ENCODE peak calls at places on chromosomes 7 and 10, in ten cellular contexts. One of them, this sample, is unnamed.

GRCh38 chr10:126921974-126922525 is 16.8 kb downstream of the DOCK1 start:
- DNase-seq in cardiac muscle cell: peak; percentile 76
- DNase-seq in spleen: no peak
- DNase-seq in tibial nerve: no peak
- DNase-seq in PC-9: no peak
- DNase-seq in psoas muscle: no peak
- DNase-seq in colonic mucosa: no peak
- DNase-seq in A549: peak; percentile 23
- DNase-seq in PC-3: no peak
- DNase-seq in mammary epithelial cell: peak; percentile 23
- DNase-seq in this sample: no peak

GRCh38 chr10:9922123-9922685 is 1095.5 kb upstream of the CELF2 start:
- DNase-seq in cardiac muscle cell: no peak
- DNase-seq in spleen: no peak
- DNase-seq in tibial nerve: no peak
- DNase-seq in PC-9: no peak
- DNase-seq in psoas muscle: no peak
- DNase-seq in colonic mucosa: no peak
- DNase-seq in A549: no peak
- DNase-seq in PC-3: no peak
- DNase-seq in mammary epithelial cell: no peak
- DNase-seq in this sample: no peak

GRCh38 chr10:35637456-35637855 is 4.6 kb downstream of the FZD8 start:
- DNase-seq in cardiac muscle cell: peak; percentile 6
- DNase-seq in spleen: no peak
- DNase-seq in tibial nerve: no peak
- DNase-seq in PC-9: no peak
- DNase-seq in psoas muscle: no peak
- DNase-seq in colonic mucosa: no peak
- DNase-seq in A549: no peak
- DNase-seq in PC-3: peak; percentile 54
- DNase-seq in mammary epithelial cell: no peak
- DNase-seq in this sample: no peak

GRCh38 chr7:134186022-134186421 is 58.9 kb downstream of the LRGUK start:
- DNase-seq in cardiac muscle cell: no peak
- DNase-seq in spleen: no peak
- DNase-seq in tibial nerve: no peak
- DNase-seq in PC-9: no peak
- DNase-seq in psoas muscle: no peak
- DNase-seq in colonic mucosa: no peak
- DNase-seq in A549: no peak
- DNase-seq in PC-3: no peak
- DNase-seq in mammary epithelial cell: peak; percentile 16
- DNase-seq in this sample: no peak

GRCh38 chr7:123633553-123633952 is 22.1 kb upstream of the LMOD2 start:
- DNase-seq in cardiac muscle cell: peak; percentile 87
- DNase-seq in spleen: no peak
- DNase-seq in tibial nerve: no peak
- DNase-seq in PC-9: peak; percentile 33
- DNase-seq in psoas muscle: no peak
- DNase-seq in colonic mucosa: no peak
- DNase-seq in A549: no peak
- DNase-seq in PC-3: peak; percentile 80
- DNase-seq in mammary epithelial cell: peak; percentile 79
- DNase-seq in this sample: no peak

GRCh38 chr7:33886100-33886623 is 19.2 kb upstream of the BMPER start:
- DNase-seq in cardiac muscle cell: no peak
- DNase-seq in spleen: no peak
- DNase-seq in tibial nerve: no peak
- DNase-seq in PC-9: no peak
- DNase-seq in psoas muscle: no peak
- DNase-seq in colonic mucosa: no peak
- DNase-seq in A549: peak; percentile 51
- DNase-seq in PC-3: peak; percentile 34
- DNase-seq in mammary epithelial cell: no peak
- DNase-seq in this sample: no peak

GRCh38 chr10:80411681-80412230 is 3.4 kb downstream of the PRXL2A start:
- DNase-seq in cardiac muscle cell: no peak
- DNase-seq in spleen: no peak
- DNase-seq in tibial nerve: no peak
- DNase-seq in PC-9: no peak
- DNase-seq in psoas muscle: no peak
- DNase-seq in colonic mucosa: no peak
- DNase-seq in A549: no peak
- DNase-seq in PC-3: no peak
- DNase-seq in mammary epithelial cell: peak; percentile 49
- DNase-seq in this sample: no peak

GRCh38 chr7:55005241-55005836 is 13.5 kb upstream of the EGFR start:
- DNase-seq in cardiac muscle cell: no peak
- DNase-seq in spleen: no peak
- DNase-seq in tibial nerve: no peak
- DNase-seq in PC-9: no peak
- DNase-seq in psoas muscle: peak; percentile 58
- DNase-seq in colonic mucosa: no peak
- DNase-seq in A549: no peak
- DNase-seq in PC-3: no peak
- DNase-seq in mammary epithelial cell: no peak
- DNase-seq in this sample: no peak

GRCh38 chr7:16989883-16990413 is 108.2 kb upstream of the AGR3 start:
- DNase-seq in cardiac muscle cell: peak; percentile 96
- DNase-seq in spleen: no peak
- DNase-seq in tibial nerve: peak; percentile 81
- DNase-seq in PC-9: peak; percentile 92
- DNase-seq in psoas muscle: peak; percentile 57
- DNase-seq in colonic mucosa: peak; percentile 90
- DNase-seq in A549: peak; percentile 96
- DNase-seq in PC-3: peak; percentile 98
- DNase-seq in mammary epithelial cell: peak; percentile 94
- DNase-seq in this sample: peak; percentile 83

GRCh38 chr10:110411047-110411410 is 86.7 kb upstream of the DUSP5 start:
- DNase-seq in cardiac muscle cell: peak; percentile 76
- DNase-seq in spleen: no peak
- DNase-seq in tibial nerve: no peak
- DNase-seq in PC-9: peak; percentile 86
- DNase-seq in psoas muscle: no peak
- DNase-seq in colonic mucosa: no peak
- DNase-seq in A549: peak; percentile 67
- DNase-seq in PC-3: peak; percentile 72
- DNase-seq in mammary epithelial cell: no peak
- DNase-seq in this sample: no peak

GRCh38 chr7:114658188-114658587 is 243.6 kb downstream of the FOXP2 start:
- DNase-seq in cardiac muscle cell: no peak
- DNase-seq in spleen: no peak
- DNase-seq in tibial nerve: no peak
- DNase-seq in PC-9: no peak
- DNase-seq in psoas muscle: no peak
- DNase-seq in colonic mucosa: no peak
- DNase-seq in A549: no peak
- DNase-seq in PC-3: no peak
- DNase-seq in mammary epithelial cell: no peak
- DNase-seq in this sample: no peak

GRCh38 chr10:49736564-49737113 is 25.5 kb downstream of the OGDHL start:
- DNase-seq in cardiac muscle cell: no peak
- DNase-seq in spleen: no peak
- DNase-seq in tibial nerve: no peak
- DNase-seq in PC-9: no peak
- DNase-seq in psoas muscle: no peak
- DNase-seq in colonic mucosa: peak; percentile 9
- DNase-seq in A549: no peak
- DNase-seq in PC-3: no peak
- DNase-seq in mammary epithelial cell: no peak
- DNase-seq in this sample: peak; percentile 38

GRCh38 chr10:133475821-133476640 is 22.3 kb downstream of the SCART1 start:
- DNase-seq in cardiac muscle cell: no peak
- DNase-seq in spleen: no peak
- DNase-seq in tibial nerve: no peak
- DNase-seq in PC-9: no peak
- DNase-seq in psoas muscle: no peak
- DNase-seq in colonic mucosa: no peak
- DNase-seq in A549: no peak
- DNase-seq in PC-3: peak; percentile 37
- DNase-seq in mammary epithelial cell: peak; percentile 18
- DNase-seq in this sample: no peak

GRCh38 chr10:133471300-133472109 is 17.8 kb downstream of the SCART1 start:
- DNase-seq in cardiac muscle cell: no peak
- DNase-seq in spleen: no peak
- DNase-seq in tibial nerve: no peak
- DNase-seq in PC-9: no peak
- DNase-seq in psoas muscle: no peak
- DNase-seq in colonic mucosa: no peak
- DNase-seq in A549: no peak
- DNase-seq in PC-3: no peak
- DNase-seq in mammary epithelial cell: no peak
- DNase-seq in this sample: no peak

GRCh38 chr10:133474833-133475734 is 21.3 kb downstream of the SCART1 start:
- DNase-seq in cardiac muscle cell: no peak
- DNase-seq in spleen: no peak
- DNase-seq in tibial nerve: no peak
- DNase-seq in PC-9: no peak
- DNase-seq in psoas muscle: no peak
- DNase-seq in colonic mucosa: no peak
- DNase-seq in A549: no peak
- DNase-seq in PC-3: no peak
- DNase-seq in mammary epithelial cell: no peak
- DNase-seq in this sample: peak; percentile 40

GRCh38 chr10:133473270-133473669 is 19.5 kb downstream of the SCART1 start:
- DNase-seq in cardiac muscle cell: no peak
- DNase-seq in spleen: no peak
- DNase-seq in tibial nerve: no peak
- DNase-seq in PC-9: no peak
- DNase-seq in psoas muscle: no peak
- DNase-seq in colonic mucosa: no peak
- DNase-seq in A549: no peak
- DNase-seq in PC-3: no peak
- DNase-seq in mammary epithelial cell: no peak
- DNase-seq in this sample: no peak

GRCh38 chr10:133474027-133474426 is 20.3 kb downstream of the SCART1 start:
- DNase-seq in cardiac muscle cell: no peak
- DNase-seq in spleen: no peak
- DNase-seq in tibial nerve: no peak
- DNase-seq in PC-9: no peak
- DNase-seq in psoas muscle: no peak
- DNase-seq in colonic mucosa: no peak
- DNase-seq in A549: no peak
- DNase-seq in PC-3: no peak
- DNase-seq in mammary epithelial cell: no peak
- DNase-seq in this sample: no peak
- H3K9me3 ChIP-seq in cardiac muscle cell: no peaks in the 10 kb centered on the region
- H3K9me3 ChIP-seq in spleen: no peaks in the 10 kb centered on the region
- H3K9me3 ChIP-seq in tibial nerve: no peaks in the 10 kb centered on the region
- H3K9me3 ChIP-seq in PC-9: no peaks in the 10 kb centered on the region
- H3K9me3 ChIP-seq in psoas muscle: no peaks in the 10 kb centered on the region
- H3K9me3 ChIP-seq in colonic mucosa: peaks cover 5% of the 10 kb centered on the region
- H3K9me3 ChIP-seq in A549: no peaks in the 10 kb centered on the region
- H3K9me3 ChIP-seq in PC-3: no peaks in the 10 kb centered on the region
- H3K9me3 ChIP-seq in mammary epithelial cell: no peaks in the 10 kb centered on the region
- H3K9me3 ChIP-seq in this sample: no peaks in the 10 kb centered on the region

DNA sequence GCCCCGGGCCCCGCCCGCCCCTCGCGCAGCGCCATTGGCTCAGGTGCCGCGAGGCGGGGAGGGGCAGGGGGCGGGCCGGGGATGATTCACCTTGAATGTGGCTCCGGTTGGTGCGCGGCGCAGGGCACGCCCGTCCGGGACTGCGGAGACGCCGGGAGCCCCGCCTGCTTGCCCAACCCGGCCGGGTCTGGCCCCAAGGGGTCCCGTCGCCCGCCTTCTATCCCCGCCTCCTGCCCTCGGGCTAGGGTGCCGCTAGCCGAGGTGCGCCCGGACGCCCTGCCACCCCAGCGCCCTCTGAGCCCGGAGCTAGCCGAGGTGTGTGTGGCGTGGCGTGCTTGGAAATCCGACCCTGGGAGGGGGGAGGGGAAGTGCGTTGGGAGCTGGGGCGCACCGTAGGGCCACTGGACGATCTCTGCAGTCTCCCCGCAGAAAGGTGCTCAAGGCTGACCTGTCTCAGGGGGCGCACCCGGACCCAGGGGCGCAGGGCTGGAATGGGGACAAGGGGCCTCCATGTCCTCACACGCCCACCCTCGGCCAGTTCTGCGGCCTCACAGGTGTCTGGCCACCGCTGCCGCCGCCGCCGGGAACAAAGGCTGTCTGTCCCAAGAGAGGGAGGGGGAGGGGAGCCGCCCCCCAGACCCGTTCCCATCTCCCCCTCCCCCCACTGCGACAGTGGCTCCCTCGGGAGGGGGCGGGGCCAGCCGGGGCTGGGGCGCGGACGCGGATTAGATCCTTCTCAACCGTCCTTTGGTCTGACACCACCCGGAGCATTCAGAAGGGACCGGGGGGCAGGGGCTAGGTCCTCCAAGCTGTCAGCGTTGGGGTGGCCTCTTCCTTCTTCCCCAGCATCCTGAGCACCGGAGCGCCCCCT is 169.0 kb downstream of the NRF1 start:
- DNase-seq in cardiac muscle cell: no peak
- DNase-seq in spleen: peak; percentile 83
- DNase-seq in tibial nerve: no peak
- DNase-seq in PC-9: peak; percentile 98
- DNase-seq in psoas muscle: peak; percentile 73
- DNase-seq in colonic mucosa: peak; percentile 92
- DNase-seq in A549: peak; percentile 90
- DNase-seq in PC-3: peak; percentile 91
- DNase-seq in mammary epithelial cell: peak; percentile 90
- DNase-seq in this sample: no peak
- H3K4me1 ChIP-seq in cardiac muscle cell: peaks cover 4% of the 10 kb centered on the region
- H3K4me1 ChIP-seq in spleen: peaks cover 71% of the 10 kb centered on the region
- H3K4me1 ChIP-seq in tibial nerve: peaks cover 65% of the 10 kb centered on the region
- H3K4me1 ChIP-seq in PC-9: peaks cover 17% of the 10 kb centered on the region
- H3K4me1 ChIP-seq in psoas muscle: peaks cover 22% of the 10 kb centered on the region
- H3K4me1 ChIP-seq in colonic mucosa: peaks cover 31% of the 10 kb centered on the region
- H3K4me1 ChIP-seq in A549: peaks cover 12% of the 10 kb centered on the region
- H3K4me1 ChIP-seq in PC-3: peaks cover 15% of the 10 kb centered on the region
- H3K4me1 ChIP-seq in mammary epithelial cell: peaks cover 9% of the 10 kb centered on the region
- H3K4me1 ChIP-seq in this sample: no peaks in the 10 kb centered on the region

DNA sequence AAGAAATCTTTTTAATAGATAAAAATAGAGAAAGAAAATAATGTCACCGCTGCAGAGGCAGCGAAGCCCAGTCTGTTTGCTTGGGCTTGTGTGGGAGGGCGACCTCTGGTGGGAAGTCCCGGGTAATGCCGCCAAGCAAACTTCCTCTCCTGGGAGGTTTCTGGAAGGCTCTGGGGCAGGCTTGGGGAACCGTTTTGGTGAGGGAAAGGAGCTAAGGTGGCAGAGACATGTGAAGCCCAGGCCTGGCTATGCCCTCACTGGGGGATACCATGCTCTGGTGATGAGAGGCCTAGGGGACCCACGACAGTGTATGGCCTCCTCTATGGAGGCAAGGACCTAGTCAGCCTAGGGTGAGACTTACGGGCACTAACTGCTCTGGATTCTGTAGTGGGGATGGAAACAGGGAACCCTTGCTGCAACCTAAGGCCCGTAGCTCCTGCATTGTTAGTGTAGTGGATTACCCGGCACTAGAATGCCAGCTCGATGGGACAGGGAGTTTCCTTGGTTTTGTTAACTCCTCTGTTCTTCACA is 605.1 kb downstream of the LRMDA start:
- DNase-seq in cardiac muscle cell: peak; percentile 77
- DNase-seq in spleen: peak; percentile 85
- DNase-seq in tibial nerve: peak; percentile 74
- DNase-seq in PC-9: peak; percentile 49
- DNase-seq in psoas muscle: peak; percentile 82
- DNase-seq in colonic mucosa: peak; percentile 84
- DNase-seq in A549: peak; percentile 65
- DNase-seq in PC-3: peak; percentile 99
- DNase-seq in mammary epithelial cell: peak; percentile 45
- DNase-seq in this sample: peak; percentile 79
- TF ChIP-seq CTCF in cardiac muscle cell: peak; percentile 94
- TF ChIP-seq CTCF in spleen: peak; percentile 75
- TF ChIP-seq CTCF in tibial nerve: peak; percentile 92
- TF ChIP-seq CTCF in PC-9: peak; percentile 91
- TF ChIP-seq CTCF in psoas muscle: peak; percentile 91
- TF ChIP-seq CTCF in colonic mucosa: peak; percentile 96
- TF ChIP-seq CTCF in A549: peak; percentile 86
- TF ChIP-seq CTCF in PC-3: no peak
- TF ChIP-seq CTCF in mammary epithelial cell: peak; percentile 86
- TF ChIP-seq CTCF in this sample: peak; percentile 99

GRCh38 chr10:1408656-1409358 is 328.5 kb downstream of the ADARB2 start:
- DNase-seq in cardiac muscle cell: no peak
- DNase-seq in spleen: peak; percentile 53
- DNase-seq in tibial nerve: no peak
- DNase-seq in PC-9: no peak
- DNase-seq in psoas muscle: no peak
- DNase-seq in colonic mucosa: no peak
- DNase-seq in A549: no peak
- DNase-seq in PC-3: no peak
- DNase-seq in mammary epithelial cell: no peak
- DNase-seq in this sample: no peak
- H3K9me3 ChIP-seq in cardiac muscle cell: no peaks in the 10 kb centered on the region
- H3K9me3 ChIP-seq in spleen: no peaks in the 10 kb centered on the region
- H3K9me3 ChIP-seq in tibial nerve: no peaks in the 10 kb centered on the region
- H3K9me3 ChIP-seq in PC-9: no peaks in the 10 kb centered on the region
- H3K9me3 ChIP-seq in psoas muscle: no peaks in the 10 kb centered on the region
- H3K9me3 ChIP-seq in colonic mucosa: no peaks in the 10 kb centered on the region
- H3K9me3 ChIP-seq in A549: no peaks in the 10 kb centered on the region
- H3K9me3 ChIP-seq in PC-3: no peaks in the 10 kb centered on the region
- H3K9me3 ChIP-seq in mammary epithelial cell: peaks cover 43% of the 10 kb centered on the region
- H3K9me3 ChIP-seq in this sample: no peaks in the 10 kb centered on the region

This sample was measured in right atrium auricular region.